ENCODE peak calls at places on chromosomes 4 and X, in four cellular contexts. One of them, this sample, is unnamed.

GRCh38 chrX:68829594-68830485 is 1.0 kb downstream of the EFNB1 start:
- DNase-seq in OCI-LY7: no peak
- DNase-seq in lower lobe of right lung: peak
- DNase-seq in cardiac muscle cell: peak
- DNase-seq in this sample: peak

GRCh38 chrX:70636218-70636617 is 191.6 kb downstream of the DLG3 start:
- DNase-seq in OCI-LY7: no peak
- DNase-seq in lower lobe of right lung: no peak
- DNase-seq in cardiac muscle cell: no peak
- DNase-seq in this sample: no peak

GRCh38 chrX:48468693-48469691 is 1.1 kb downstream of the SLC38A5 start:
- DNase-seq in OCI-LY7: peak
- DNase-seq in lower lobe of right lung: no peak
- DNase-seq in cardiac muscle cell: no peak
- DNase-seq in this sample: peak

GRCh38 chr4:186554890-186555827 is at the start of gene MTNR1A:
- DNase-seq in OCI-LY7: no peak
- DNase-seq in lower lobe of right lung: no peak
- DNase-seq in cardiac muscle cell: peak
- DNase-seq in this sample: peak

GRCh38 chrX:119669424-119670037 is 23.4 kb downstream of the SEPTIN6 start:
- DNase-seq in OCI-LY7: no peak
- DNase-seq in lower lobe of right lung: no peak
- DNase-seq in cardiac muscle cell: no peak
- DNase-seq in this sample: peak

GRCh38 chrX:49212209-49212608 is 12.2 kb upstream of the SYP start:
- DNase-seq in OCI-LY7: no peak
- DNase-seq in lower lobe of right lung: no peak
- DNase-seq in cardiac muscle cell: no peak
- DNase-seq in this sample: no peak

GRCh38 chr4:88949605-88950004 is 107.4 kb downstream of the FAM13A start:
- DNase-seq in OCI-LY7: no peak
- DNase-seq in lower lobe of right lung: no peak
- DNase-seq in cardiac muscle cell: no peak
- DNase-seq in this sample: no peak

GRCh38 chr4:186904104-186904503 is 180.4 kb upstream of the FAT1 start:
- DNase-seq in OCI-LY7: no peak
- DNase-seq in lower lobe of right lung: no peak
- DNase-seq in cardiac muscle cell: peak
- DNase-seq in this sample: peak

GRCh38 chr4:139956436-139957107 is 197.4 kb downstream of the MAML3 start:
- DNase-seq in OCI-LY7: no peak
- DNase-seq in lower lobe of right lung: no peak
- DNase-seq in cardiac muscle cell: peak
- DNase-seq in this sample: no peak

GRCh38 chr4:105472871-105473339 is 957 bp downstream of the PPA2 start:
- DNase-seq in OCI-LY7: no peak
- DNase-seq in lower lobe of right lung: no peak
- DNase-seq in cardiac muscle cell: no peak
- DNase-seq in this sample: peak

GRCh38 chrX:37420179-37420578 is 71.0 kb downstream of the PRRG1 start:
- DNase-seq in OCI-LY7: no peak
- DNase-seq in lower lobe of right lung: no peak
- DNase-seq in cardiac muscle cell: no peak
- DNase-seq in this sample: no peak

GRCh38 chrX:435536-436122 is 48.9 kb upstream of the PPP2R3B start:
- DNase-seq in OCI-LY7: no peak
- DNase-seq in lower lobe of right lung: peak
- DNase-seq in cardiac muscle cell: no peak
- DNase-seq in this sample: no peak

GRCh38 chrX:20519826-20520225 is 253.1 kb upstream of the RPS6KA3 start:
- DNase-seq in OCI-LY7: no peak
- DNase-seq in lower lobe of right lung: no peak
- DNase-seq in cardiac muscle cell: peak
- DNase-seq in this sample: no peak

GRCh38 chr4:53788011-53788410 is 196.7 kb upstream of the LNX1 start:
- DNase-seq in OCI-LY7: no peak
- DNase-seq in lower lobe of right lung: no peak
- DNase-seq in cardiac muscle cell: no peak
- DNase-seq in this sample: no peak

GRCh38 chrX:120380699-120381098 is 18.8 kb downstream of the ATP1B4 start:
- DNase-seq in OCI-LY7: peak
- DNase-seq in lower lobe of right lung: no peak
- DNase-seq in cardiac muscle cell: no peak
- DNase-seq in this sample: no peak

GRCh38 chrX:4484266-4484665 is 770.8 kb upstream of the PRKX start:
- DNase-seq in OCI-LY7: no peak
- DNase-seq in lower lobe of right lung: no peak
- DNase-seq in cardiac muscle cell: no peak
- DNase-seq in this sample: no peak

GRCh38 chrX:13489451-13489850 is 80.0 kb upstream of the EGFL6 start:
- DNase-seq in OCI-LY7: no peak
- DNase-seq in lower lobe of right lung: peak
- DNase-seq in cardiac muscle cell: peak
- DNase-seq in this sample: no peak

GRCh38 chr4:105994061-105994460 is 98.8 kb downstream of the NPNT start:
- DNase-seq in OCI-LY7: no peak
- DNase-seq in lower lobe of right lung: no peak
- DNase-seq in cardiac muscle cell: no peak
- DNase-seq in this sample: no peak

GRCh38 chrX:68834371-68835103 is 5.7 kb downstream of the EFNB1 start:
- DNase-seq in OCI-LY7: no peak
- DNase-seq in lower lobe of right lung: no peak
- DNase-seq in cardiac muscle cell: no peak
- DNase-seq in this sample: peak

GRCh38 chr4:15336410-15337184 is 91.2 kb upstream of the C1QTNF7 start:
- DNase-seq in OCI-LY7: no peak
- DNase-seq in lower lobe of right lung: no peak
- DNase-seq in cardiac muscle cell: peak
- DNase-seq in this sample: peak

GRCh38 chr4:13162886-13163285 is 321.3 kb downstream of the RAB28 start:
- DNase-seq in OCI-LY7: no peak
- DNase-seq in lower lobe of right lung: no peak
- DNase-seq in cardiac muscle cell: peak
- DNase-seq in this sample: no peak

GRCh38 chr4:122577808-122578781 is 42.8 kb downstream of the IL21 start:
- DNase-seq in OCI-LY7: peak
- DNase-seq in lower lobe of right lung: no peak
- DNase-seq in cardiac muscle cell: peak
- DNase-seq in this sample: peak

GRCh38 chrX:36573720-36574119 is 434.4 kb upstream of the FAM47C start:
- DNase-seq in OCI-LY7: no peak
- DNase-seq in lower lobe of right lung: no peak
- DNase-seq in cardiac muscle cell: no peak
- DNase-seq in this sample: no peak

GRCh38 chr4:109177411-109177810 is 125.0 kb downstream of the COL25A1 start:
- DNase-seq in OCI-LY7: no peak
- DNase-seq in lower lobe of right lung: no peak
- DNase-seq in cardiac muscle cell: no peak
- DNase-seq in this sample: no peak

GRCh38 chr4:52096048-52096447 is 44.9 kb downstream of the SPATA18 start:
- DNase-seq in OCI-LY7: no peak
- DNase-seq in lower lobe of right lung: no peak
- DNase-seq in cardiac muscle cell: no peak
- DNase-seq in this sample: peak

GRCh38 chr4:17859793-17860406 is 49.1 kb downstream of the NCAPG start:
- DNase-seq in OCI-LY7: no peak
- DNase-seq in lower lobe of right lung: no peak
- DNase-seq in cardiac muscle cell: no peak
- DNase-seq in this sample: no peak

GRCh38 chr4:38131371-38132139 is 171.4 kb downstream of the PTTG2 start:
- DNase-seq in OCI-LY7: no peak
- DNase-seq in lower lobe of right lung: no peak
- DNase-seq in cardiac muscle cell: peak
- DNase-seq in this sample: no peak

GRCh38 chrX:63560601-63561218 is 209.6 kb upstream of the SPIN4 start:
- DNase-seq in OCI-LY7: no peak
- DNase-seq in lower lobe of right lung: peak
- DNase-seq in cardiac muscle cell: peak
- DNase-seq in this sample: no peak

GRCh38 chr4:86223472-86223871 is 136.4 kb downstream of the MAPK10 start:
- DNase-seq in OCI-LY7: peak
- DNase-seq in lower lobe of right lung: no peak
- DNase-seq in cardiac muscle cell: peak
- DNase-seq in this sample: no peak

GRCh38 chrX:134075894-134076718 is 90.7 kb upstream of the GPC3 start:
- DNase-seq in OCI-LY7: no peak
- DNase-seq in lower lobe of right lung: no peak
- DNase-seq in cardiac muscle cell: no peak
- DNase-seq in this sample: peak

GRCh38 chrX:13360146-13360545 is 40.3 kb upstream of the ATXN3L start:
- DNase-seq in OCI-LY7: peak
- DNase-seq in lower lobe of right lung: no peak
- DNase-seq in cardiac muscle cell: no peak
- DNase-seq in this sample: no peak

GRCh38 chrX:118519411-118520205 is 24.0 kb downstream of the DOCK11 start:
- DNase-seq in OCI-LY7: no peak
- DNase-seq in lower lobe of right lung: no peak
- DNase-seq in cardiac muscle cell: peak
- DNase-seq in this sample: no peak

GRCh38 chr4:10716163-10716562 is 31.6 kb upstream of the CLNK start:
- DNase-seq in OCI-LY7: no peak
- DNase-seq in lower lobe of right lung: no peak
- DNase-seq in cardiac muscle cell: no peak
- DNase-seq in this sample: no peak

GRCh38 chr4:83558693-83559092 is 22.8 kb downstream of the GPAT3 start:
- DNase-seq in OCI-LY7: no peak
- DNase-seq in lower lobe of right lung: no peak
- DNase-seq in cardiac muscle cell: peak
- DNase-seq in this sample: no peak

GRCh38 chr4:14386196-14386595 is 616.1 kb upstream of the CPEB2 start:
- DNase-seq in OCI-LY7: no peak
- DNase-seq in lower lobe of right lung: no peak
- DNase-seq in cardiac muscle cell: no peak
- DNase-seq in this sample: peak

GRCh38 chr4:41334182-41334581 is 77.5 kb downstream of the UCHL1 start:
- DNase-seq in OCI-LY7: no peak
- DNase-seq in lower lobe of right lung: no peak
- DNase-seq in cardiac muscle cell: no peak
- DNase-seq in this sample: no peak

GRCh38 chr4:79042079-79042674 is 102.9 kb upstream of the PAQR3 start:
- DNase-seq in OCI-LY7: peak
- DNase-seq in lower lobe of right lung: no peak
- DNase-seq in cardiac muscle cell: peak
- DNase-seq in this sample: peak
- TF ChIP-seq CTCF in OCI-LY7: peak
- TF ChIP-seq CTCF in lower lobe of right lung: peak
- TF ChIP-seq CTCF in cardiac muscle cell: peak
- TF ChIP-seq CTCF in this sample: peak

GRCh38 chrX:108397627-108398392 is 40.4 kb downstream of the COL4A6 start:
- DNase-seq in OCI-LY7: no peak
- DNase-seq in lower lobe of right lung: no peak
- DNase-seq in cardiac muscle cell: peak
- DNase-seq in this sample: no peak
- H3K27ac ChIP-seq in OCI-LY7: no peak
- H3K27ac ChIP-seq in lower lobe of right lung: no peak
- H3K27ac ChIP-seq in cardiac muscle cell: no peak
- H3K27ac ChIP-seq in this sample: no peak

DNA sequence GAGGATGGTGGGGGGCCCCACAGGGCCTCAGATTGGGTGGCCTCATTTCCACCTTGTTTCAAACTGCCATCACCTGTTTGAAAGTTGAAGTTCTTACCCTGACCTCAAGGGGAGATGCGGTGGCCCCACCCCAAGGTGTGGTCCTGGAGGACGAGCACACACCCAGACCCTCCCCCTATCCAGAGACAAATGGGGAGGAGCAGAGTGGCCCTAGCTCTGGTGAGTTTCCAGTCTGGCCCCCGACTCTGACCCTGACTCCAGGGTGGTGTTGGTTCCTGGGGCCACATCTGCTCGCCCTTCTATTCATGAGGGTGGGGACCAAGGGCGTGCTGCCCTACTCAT is 36.3 kb upstream of the ADRA2C start:
- DNase-seq in OCI-LY7: no peak
- DNase-seq in lower lobe of right lung: no peak
- DNase-seq in cardiac muscle cell: no peak
- DNase-seq in this sample: no peak
- TF ChIP-seq CTCF in OCI-LY7: no peak
- TF ChIP-seq CTCF in lower lobe of right lung: no peak
- TF ChIP-seq CTCF in cardiac muscle cell: no peak
- TF ChIP-seq CTCF in this sample: no peak

GRCh38 chr4:7824218-7824617 is 115.4 kb downstream of the AFAP1 start:
- DNase-seq in OCI-LY7: no peak
- DNase-seq in lower lobe of right lung: no peak
- DNase-seq in cardiac muscle cell: peak
- DNase-seq in this sample: no peak
- H3K27ac ChIP-seq in OCI-LY7: no peak
- H3K27ac ChIP-seq in lower lobe of right lung: peak
- H3K27ac ChIP-seq in cardiac muscle cell: peak
- H3K27ac ChIP-seq in this sample: peak

GRCh38 chrX:40908026-40908425 is 172.7 kb upstream of the MED14 start:
- DNase-seq in OCI-LY7: no peak
- DNase-seq in lower lobe of right lung: no peak
- DNase-seq in cardiac muscle cell: peak
- DNase-seq in this sample: no peak

GRCh38 chrX:40908857-40909475 is 173.6 kb upstream of the MED14 start:
- DNase-seq in OCI-LY7: no peak
- DNase-seq in lower lobe of right lung: no peak
- DNase-seq in cardiac muscle cell: peak
- DNase-seq in this sample: peak

GRCh38 chrX:40912166-40912565 is 173.1 kb upstream of the USP9X start:
- DNase-seq in OCI-LY7: no peak
- DNase-seq in lower lobe of right lung: no peak
- DNase-seq in cardiac muscle cell: no peak
- DNase-seq in this sample: no peak

GRCh38 chrX:40912576-40912975 is 172.7 kb upstream of the USP9X start:
- DNase-seq in OCI-LY7: no peak
- DNase-seq in lower lobe of right lung: no peak
- DNase-seq in cardiac muscle cell: no peak
- DNase-seq in this sample: peak
- TF ChIP-seq CTCF in OCI-LY7: no peak
- TF ChIP-seq CTCF in lower lobe of right lung: no peak
- TF ChIP-seq CTCF in cardiac muscle cell: no peak
- TF ChIP-seq CTCF in this sample: no peak

GRCh38 chr4:179893967-179894590 is 2349.1 kb upstream of the TENM3 start:
- DNase-seq in OCI-LY7: no peak
- DNase-seq in lower lobe of right lung: no peak
- DNase-seq in cardiac muscle cell: no peak
- DNase-seq in this sample: no peak
- H3K27ac ChIP-seq in OCI-LY7: no peak
- H3K27ac ChIP-seq in lower lobe of right lung: no peak
- H3K27ac ChIP-seq in cardiac muscle cell: no peak
- H3K27ac ChIP-seq in this sample: no peak

GRCh38 chr4:78519962-78520361 is 31.6 kb upstream of the ANXA3 start:
- DNase-seq in OCI-LY7: no peak
- DNase-seq in lower lobe of right lung: no peak
- DNase-seq in cardiac muscle cell: no peak
- DNase-seq in this sample: no peak

GRCh38 chr4:78518551-78518950 is 33.0 kb upstream of the ANXA3 start:
- DNase-seq in OCI-LY7: no peak
- DNase-seq in lower lobe of right lung: no peak
- DNase-seq in cardiac muscle cell: peak
- DNase-seq in this sample: no peak

GRCh38 chr4:78517050-78517652 is 34.4 kb upstream of the ANXA3 start:
- DNase-seq in OCI-LY7: peak
- DNase-seq in lower lobe of right lung: no peak
- DNase-seq in cardiac muscle cell: peak
- DNase-seq in this sample: peak

GRCh38 chr4:78524009-78524408 is 27.6 kb upstream of the ANXA3 start:
- DNase-seq in OCI-LY7: no peak
- DNase-seq in lower lobe of right lung: no peak
- DNase-seq in cardiac muscle cell: no peak
- DNase-seq in this sample: peak

GRCh38 chr4:78520808-78521226 is 30.8 kb upstream of the ANXA3 start:
- DNase-seq in OCI-LY7: no peak
- DNase-seq in lower lobe of right lung: no peak
- DNase-seq in cardiac muscle cell: peak
- DNase-seq in this sample: no peak
- TF ChIP-seq CTCF in OCI-LY7: no peak
- TF ChIP-seq CTCF in lower lobe of right lung: no peak
- TF ChIP-seq CTCF in cardiac muscle cell: no peak
- TF ChIP-seq CTCF in this sample: no peak

This sample was measured in osteoblast.